ENCODE peak calls at places on chromosomes 11 and 22, in seven cellular contexts. U is right atrium auricular region, H is Panc1, P is kidney epithelial cell, S is upper lobe of right lung, O is H9, B is hepatocyte. T is an unnamed sample.
A peak's percentile ranks its signal among the peaks of the same experiment; 100 is the strongest.

GRCh38 chr11:126305699-126306098 is 1.8 kb downstream of the DCPS start:
- DNase-seq in U (no peak), H (no peak), P (no peak), S (no peak), O (no peak), B (no peak), T (no peak)

GRCh38 chr11:87871071-87871470 is 304.2 kb downstream of the RAB38 start:
- DNase-seq in U (no peak), H (no peak), P (no peak), S (no peak), O (no peak), B (no peak), T (no peak)

GRCh38 chr11:45848654-45849081 is 1.4 kb downstream of the CRY2 start:
- DNase-seq in U (no peak), H (no peak), P (no peak), S (no peak), O (no peak), B (peak; percentile 52), T (no peak)

GRCh38 chr11:124467376-124468061 is 22.0 kb upstream of the OR8B8 start:
- DNase-seq in U (no peak), H (no peak), P (no peak), S (no peak), O (no peak), B (no peak), T (no peak)

GRCh38 chr11:9265211-9266131 is at the start of gene DENND5A:
- DNase-seq in U (peak; percentile 78), H (peak; percentile 27), P (no peak), S (peak; percentile 93), O (peak; percentile 91), B (peak; percentile 96), T (peak; percentile 90)

GRCh38 chr11:22491826-22492225 is 133.8 kb downstream of the FANCF start:
- DNase-seq in U (no peak), H (no peak), P (no peak), S (no peak), O (peak; percentile 33), B (no peak), T (no peak)

GRCh38 chr22:16932577-16932976 is 75.4 kb downstream of the GAB4 start:
- DNase-seq in U (no peak), H (no peak), P (no peak), S (no peak), O (no peak), B (no peak), T (no peak)

GRCh38 chr11:73135346-73136284 is 6.5 kb downstream of the FCHSD2 start:
- DNase-seq in U (no peak), H (no peak), P (no peak), S (no peak), O (no peak), B (no peak), T (no peak)

GRCh38 chr11:9566561-9567063 is 6.9 kb upstream of the WEE1 start:
- DNase-seq in U (no peak), H (no peak), P (no peak), S (no peak), O (no peak), B (peak; percentile 35), T (no peak)

GRCh38 chr11:10323793-10324170 is 18.9 kb downstream of the ADM start:
- DNase-seq in U (no peak), H (no peak), P (no peak), S (no peak), O (no peak), B (no peak), T (no peak)

GRCh38 chr11:30358569-30358968 is 35.7 kb downstream of the ARL14EP start:
- DNase-seq in U (no peak), H (no peak), P (no peak), S (no peak), O (no peak), B (no peak), T (no peak)

GRCh38 chr22:27311666-27312566 is 489.6 kb downstream of the MN1 start:
- DNase-seq in U (no peak), H (no peak), P (no peak), S (no peak), O (peak; percentile 47), B (no peak), T (no peak)

GRCh38 chr22:20977019-20977418 is 5.1 kb upstream of the LZTR1 start:
- DNase-seq in U (no peak), H (no peak), P (no peak), S (no peak), O (no peak), B (no peak), T (no peak)

GRCh38 chr22:23868580-23868979 is 10.9 kb downstream of the SLC2A11 start:
- DNase-seq in U (no peak), H (no peak), P (no peak), S (no peak), O (no peak), B (no peak), T (no peak)

GRCh38 chr11:35579557-35580396 is 38.5 kb upstream of the FJX1 start:
- DNase-seq in U (no peak), H (peak; percentile 35), P (peak; percentile 25), S (no peak), O (no peak), B (peak; percentile 40), T (no peak)

GRCh38 chr11:130422251-130422995 is 6.0 kb downstream of the ADAMTS8 start:
- DNase-seq in U (no peak), H (no peak), P (no peak), S (no peak), O (no peak), B (no peak), T (no peak)

GRCh38 chr11:130424613-130425140 is 3.7 kb downstream of the ADAMTS8 start:
- DNase-seq in U (no peak), H (no peak), P (no peak), S (no peak), O (no peak), B (no peak), T (no peak)

GRCh38 chr11:130421697-130422096 is 6.7 kb downstream of the ADAMTS8 start:
- DNase-seq in U (no peak), H (no peak), P (no peak), S (no peak), O (no peak), B (no peak), T (no peak)

GRCh38 chr11:130425156-130425555 is 3.3 kb downstream of the ADAMTS8 start:
- DNase-seq in U (no peak), H (no peak), P (no peak), S (no peak), O (no peak), B (no peak), T (no peak)

GRCh38 chr11:130423541-130424155 is 4.8 kb downstream of the ADAMTS8 start:
- DNase-seq in U (no peak), H (no peak), P (no peak), S (no peak), O (no peak), B (no peak), T (no peak)
- H3K27me3 ChIP-seq in U (peaks cover 4% of the 10 kb centered on the region), H (peaks cover 24% of the 10 kb centered on the region), P (peaks cover 72% of the 10 kb centered on the region), S (peaks cover 17% of the 10 kb centered on the region), O (peaks cover 8% of the 10 kb centered on the region), B (peaks cover 47% of the 10 kb centered on the region), T (peaks cover 36% of the 10 kb centered on the region)

DNA sequence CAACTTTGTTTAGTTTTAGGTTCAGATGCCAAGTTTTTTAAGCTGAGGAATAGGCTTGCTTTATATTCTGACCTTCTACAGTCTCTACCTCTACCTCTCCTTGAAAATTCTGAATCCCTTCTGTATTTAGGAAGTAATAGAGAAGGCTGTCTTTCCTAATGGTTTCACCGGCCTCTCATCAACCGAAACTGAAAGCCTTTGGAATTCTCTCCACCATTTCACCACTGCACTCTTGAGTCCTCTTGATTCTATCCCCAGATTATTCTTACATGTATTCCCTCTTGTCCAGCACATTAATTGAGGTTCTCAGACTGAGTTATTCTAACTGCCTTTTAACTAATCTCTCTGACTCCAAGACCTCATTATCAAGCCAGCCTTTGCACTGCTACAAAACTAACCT is 67.7 kb upstream of the PICALM start:
- DNase-seq in U (no peak), H (no peak), P (no peak), S (no peak), O (no peak), B (no peak), T (no peak)
- H3K27me3 ChIP-seq in U (no peaks in the 10 kb centered on the region), H (no peaks in the 10 kb centered on the region), P (no peaks in the 10 kb centered on the region), S (no peaks in the 10 kb centered on the region), O (no peaks in the 10 kb centered on the region), B (no peaks in the 10 kb centered on the region), T (no peaks in the 10 kb centered on the region)

DNA sequence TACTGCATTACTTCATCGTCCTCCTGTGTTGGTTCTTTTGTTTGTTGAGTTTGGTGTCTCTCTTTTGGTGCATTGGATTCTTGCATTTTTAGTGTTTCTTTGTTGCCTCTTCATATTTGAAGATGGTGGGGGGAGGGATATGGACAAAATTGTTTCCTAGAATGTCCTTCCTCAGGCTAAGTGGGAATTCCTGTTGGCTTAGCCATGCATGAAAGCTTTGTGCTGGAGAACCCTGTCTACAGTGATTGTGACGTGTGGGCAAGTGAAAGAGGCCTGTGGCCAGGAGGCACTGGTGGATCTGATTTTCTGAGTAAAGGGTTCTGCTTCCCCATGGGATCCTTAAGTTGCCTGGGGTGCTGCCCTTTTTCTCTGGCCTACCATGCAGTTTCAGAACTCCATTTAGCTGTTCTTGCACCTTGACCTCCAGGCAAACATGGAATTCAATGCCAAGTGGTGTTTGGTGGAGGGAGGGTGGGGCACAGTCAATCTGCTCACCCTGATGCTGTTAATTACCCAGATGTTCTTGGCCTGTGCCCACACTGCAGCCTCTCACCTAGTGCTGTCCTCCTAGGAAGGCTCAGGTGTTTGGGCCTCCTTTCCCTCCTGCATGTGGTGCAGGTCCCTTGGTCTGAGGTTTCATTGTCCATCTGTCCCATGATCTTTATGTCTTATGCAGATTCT is 46.3 kb upstream of the SLC22A12 start:
- DNase-seq in U (no peak), H (no peak), P (no peak), S (no peak), O (no peak), B (no peak), T (no peak)
- H3K27me3 ChIP-seq in U (no peaks in the 10 kb centered on the region), H (peaks cover 2% of the 10 kb centered on the region), P (peaks cover 2% of the 10 kb centered on the region), S (no peaks in the 10 kb centered on the region), O (no peaks in the 10 kb centered on the region), B (no peaks in the 10 kb centered on the region), T (peaks cover 10% of the 10 kb centered on the region)

GRCh38 chr11:84552791-84553190 is 1074.4 kb downstream of the DLG2 start:
- DNase-seq in U (no peak), H (no peak), P (no peak), S (no peak), O (no peak), B (no peak), T (no peak)

GRCh38 chr11:84563356-84563755 is 1063.8 kb downstream of the DLG2 start:
- DNase-seq in U (no peak), H (no peak), P (no peak), S (no peak), O (no peak), B (no peak), T (no peak)

DNA sequence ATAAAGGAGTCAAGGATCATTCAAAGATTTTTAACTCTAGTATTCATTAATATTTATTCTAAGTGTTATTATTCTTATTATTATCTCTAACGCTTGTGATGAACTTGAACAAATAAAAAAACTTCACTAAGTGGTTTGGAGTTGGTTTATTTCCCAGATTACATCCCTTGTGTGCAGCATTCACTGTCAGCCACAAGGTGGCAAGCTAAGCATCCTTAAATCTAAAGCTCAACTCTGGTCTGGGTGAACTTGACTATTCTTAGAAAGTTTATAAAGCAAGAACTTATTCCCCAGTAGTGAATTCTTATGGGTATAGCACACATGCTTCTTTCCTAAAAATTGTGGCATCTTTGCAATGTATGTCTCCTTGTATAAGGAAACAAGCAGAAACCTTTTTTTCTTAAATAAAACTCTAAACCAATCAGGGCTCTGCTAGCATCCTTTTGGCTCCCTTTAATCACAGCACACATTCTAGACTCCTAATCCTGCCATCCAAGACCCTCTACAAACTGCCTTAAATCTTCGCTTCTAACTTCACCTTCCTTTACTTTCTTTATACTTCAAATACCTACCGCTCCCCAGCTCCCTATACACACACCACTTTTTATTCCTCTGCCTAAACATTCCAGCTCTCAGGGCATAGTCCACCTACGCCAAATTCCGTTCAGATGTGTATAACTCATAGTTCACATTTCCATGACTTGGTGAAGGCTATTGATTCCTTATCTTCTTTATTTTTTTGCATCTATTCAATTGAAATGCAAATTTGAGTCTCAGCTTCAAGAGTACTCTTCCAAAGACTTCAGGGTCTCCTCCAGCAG is 1068.8 kb downstream of the DLG2 start:
- DNase-seq in U (no peak), H (peak; percentile 20), P (peak; percentile 31), S (no peak), O (peak; percentile 34), B (peak; percentile 75), T (no peak)
- H3K27me3 ChIP-seq in U (no peaks in the 10 kb centered on the region), H (no peaks in the 10 kb centered on the region), P (no peaks in the 10 kb centered on the region), S (no peaks in the 10 kb centered on the region), O (no peaks in the 10 kb centered on the region), B (no peaks in the 10 kb centered on the region), T (no peaks in the 10 kb centered on the region)